ENCODE peak calls at places on chromosome 9, in seven cellular contexts. One of them, this sample, is unnamed.

GRCh38 chr9:131739988-131740648 is at the start of gene RAPGEF1:
- DNase-seq in neural progenitor cell: peak
- DNase-seq in kidney epithelial cell: no peak
- DNase-seq in lower leg skin: no peak
- DNase-seq in CD8-positive, alpha-beta T cell: peak
- DNase-seq in left ventricle myocardium inferior: peak
- DNase-seq in cardiac fibroblast: peak
- DNase-seq in this sample: no peak

GRCh38 chr9:98783518-98784226 is 12.7 kb downstream of the ANKS6 start:
- DNase-seq in neural progenitor cell: no peak
- DNase-seq in kidney epithelial cell: no peak
- DNase-seq in lower leg skin: peak
- DNase-seq in CD8-positive, alpha-beta T cell: no peak
- DNase-seq in left ventricle myocardium inferior: no peak
- DNase-seq in cardiac fibroblast: no peak
- DNase-seq in this sample: no peak

GRCh38 chr9:2574215-2574614 is 47.4 kb upstream of the VLDLR start:
- DNase-seq in neural progenitor cell: no peak
- DNase-seq in kidney epithelial cell: no peak
- DNase-seq in lower leg skin: no peak
- DNase-seq in CD8-positive, alpha-beta T cell: no peak
- DNase-seq in left ventricle myocardium inferior: no peak
- DNase-seq in cardiac fibroblast: no peak
- DNase-seq in this sample: no peak

GRCh38 chr9:91978739-91979414 is 28.8 kb upstream of the ROR2 start:
- DNase-seq in neural progenitor cell: peak
- DNase-seq in kidney epithelial cell: peak
- DNase-seq in lower leg skin: no peak
- DNase-seq in CD8-positive, alpha-beta T cell: no peak
- DNase-seq in left ventricle myocardium inferior: no peak
- DNase-seq in cardiac fibroblast: peak
- DNase-seq in this sample: peak

GRCh38 chr9:107683566-107683965 is 194.0 kb upstream of the KLF4 start:
- DNase-seq in neural progenitor cell: no peak
- DNase-seq in kidney epithelial cell: no peak
- DNase-seq in lower leg skin: no peak
- DNase-seq in CD8-positive, alpha-beta T cell: no peak
- DNase-seq in left ventricle myocardium inferior: no peak
- DNase-seq in cardiac fibroblast: no peak
- DNase-seq in this sample: no peak

GRCh38 chr9:13758876-13759275 is 479.4 kb upstream of the MPDZ start:
- DNase-seq in neural progenitor cell: no peak
- DNase-seq in kidney epithelial cell: no peak
- DNase-seq in lower leg skin: no peak
- DNase-seq in CD8-positive, alpha-beta T cell: no peak
- DNase-seq in left ventricle myocardium inferior: peak
- DNase-seq in cardiac fibroblast: no peak
- DNase-seq in this sample: no peak

GRCh38 chr9:124439661-124440243 is 10.5 kb upstream of the ADGRD2 start:
- DNase-seq in neural progenitor cell: no peak
- DNase-seq in kidney epithelial cell: no peak
- DNase-seq in lower leg skin: no peak
- DNase-seq in CD8-positive, alpha-beta T cell: no peak
- DNase-seq in left ventricle myocardium inferior: no peak
- DNase-seq in cardiac fibroblast: no peak
- DNase-seq in this sample: no peak

GRCh38 chr9:137776306-137776995 is 101.1 kb upstream of the CACNA1B start:
- DNase-seq in neural progenitor cell: no peak
- DNase-seq in kidney epithelial cell: no peak
- DNase-seq in lower leg skin: no peak
- DNase-seq in CD8-positive, alpha-beta T cell: no peak
- DNase-seq in left ventricle myocardium inferior: no peak
- DNase-seq in cardiac fibroblast: no peak
- DNase-seq in this sample: no peak

GRCh38 chr9:21965401-21965951 is 28.7 kb downstream of the CDKN2A start:
- DNase-seq in neural progenitor cell: peak
- DNase-seq in kidney epithelial cell: no peak
- DNase-seq in lower leg skin: no peak
- DNase-seq in CD8-positive, alpha-beta T cell: no peak
- DNase-seq in left ventricle myocardium inferior: no peak
- DNase-seq in cardiac fibroblast: peak
- DNase-seq in this sample: no peak

GRCh38 chr9:133135193-133135745 is 14.2 kb upstream of the RALGDS start:
- DNase-seq in neural progenitor cell: no peak
- DNase-seq in kidney epithelial cell: peak
- DNase-seq in lower leg skin: no peak
- DNase-seq in CD8-positive, alpha-beta T cell: no peak
- DNase-seq in left ventricle myocardium inferior: no peak
- DNase-seq in cardiac fibroblast: peak
- DNase-seq in this sample: peak

GRCh38 chr9:117718701-117719100 is 14.5 kb downstream of the TLR4 start:
- DNase-seq in neural progenitor cell: no peak
- DNase-seq in kidney epithelial cell: no peak
- DNase-seq in lower leg skin: no peak
- DNase-seq in CD8-positive, alpha-beta T cell: no peak
- DNase-seq in left ventricle myocardium inferior: no peak
- DNase-seq in cardiac fibroblast: no peak
- DNase-seq in this sample: no peak

GRCh38 chr9:94911211-94911610 is 184.7 kb downstream of the AOPEP start:
- DNase-seq in neural progenitor cell: no peak
- DNase-seq in kidney epithelial cell: no peak
- DNase-seq in lower leg skin: no peak
- DNase-seq in CD8-positive, alpha-beta T cell: no peak
- DNase-seq in left ventricle myocardium inferior: no peak
- DNase-seq in cardiac fibroblast: no peak
- DNase-seq in this sample: no peak

GRCh38 chr9:138063033-138063432 is 185.5 kb downstream of the CACNA1B start:
- DNase-seq in neural progenitor cell: no peak
- DNase-seq in kidney epithelial cell: no peak
- DNase-seq in lower leg skin: no peak
- DNase-seq in CD8-positive, alpha-beta T cell: no peak
- DNase-seq in left ventricle myocardium inferior: no peak
- DNase-seq in cardiac fibroblast: no peak
- DNase-seq in this sample: no peak

GRCh38 chr9:87498046-87498815 is 564 bp downstream of the DAPK1 start:
- DNase-seq in neural progenitor cell: peak
- DNase-seq in kidney epithelial cell: no peak
- DNase-seq in lower leg skin: no peak
- DNase-seq in CD8-positive, alpha-beta T cell: no peak
- DNase-seq in left ventricle myocardium inferior: peak
- DNase-seq in cardiac fibroblast: peak
- DNase-seq in this sample: no peak

GRCh38 chr9:37946041-37946440 is 42.1 kb upstream of the SLC25A51 start:
- DNase-seq in neural progenitor cell: no peak
- DNase-seq in kidney epithelial cell: no peak
- DNase-seq in lower leg skin: no peak
- DNase-seq in CD8-positive, alpha-beta T cell: no peak
- DNase-seq in left ventricle myocardium inferior: no peak
- DNase-seq in cardiac fibroblast: no peak
- DNase-seq in this sample: no peak

GRCh38 chr9:100589582-100589981 is 11.7 kb downstream of the CAVIN4 start:
- DNase-seq in neural progenitor cell: no peak
- DNase-seq in kidney epithelial cell: no peak
- DNase-seq in lower leg skin: no peak
- DNase-seq in CD8-positive, alpha-beta T cell: no peak
- DNase-seq in left ventricle myocardium inferior: no peak
- DNase-seq in cardiac fibroblast: peak
- DNase-seq in this sample: no peak

GRCh38 chr9:86099695-86100364 is 472 bp upstream of the GOLM1 start:
- DNase-seq in neural progenitor cell: peak
- DNase-seq in kidney epithelial cell: no peak
- DNase-seq in lower leg skin: peak
- DNase-seq in CD8-positive, alpha-beta T cell: no peak
- DNase-seq in left ventricle myocardium inferior: peak
- DNase-seq in cardiac fibroblast: peak
- DNase-seq in this sample: peak

GRCh38 chr9:110918316-110919054 is 119.8 kb downstream of the LPAR1 start:
- DNase-seq in neural progenitor cell: no peak
- DNase-seq in kidney epithelial cell: no peak
- DNase-seq in lower leg skin: no peak
- DNase-seq in CD8-positive, alpha-beta T cell: no peak
- DNase-seq in left ventricle myocardium inferior: no peak
- DNase-seq in cardiac fibroblast: peak
- DNase-seq in this sample: no peak

GRCh38 chr9:76800901-76801300 is 36.7 kb downstream of the PCA3 start:
- DNase-seq in neural progenitor cell: no peak
- DNase-seq in kidney epithelial cell: no peak
- DNase-seq in lower leg skin: no peak
- DNase-seq in CD8-positive, alpha-beta T cell: no peak
- DNase-seq in left ventricle myocardium inferior: no peak
- DNase-seq in cardiac fibroblast: no peak
- DNase-seq in this sample: no peak

GRCh38 chr9:131500377-131500776 is 2.3 kb upstream of the POMT1 start:
- DNase-seq in neural progenitor cell: no peak
- DNase-seq in kidney epithelial cell: no peak
- DNase-seq in lower leg skin: no peak
- DNase-seq in CD8-positive, alpha-beta T cell: peak
- DNase-seq in left ventricle myocardium inferior: no peak
- DNase-seq in cardiac fibroblast: no peak
- DNase-seq in this sample: no peak

GRCh38 chr9:137811283-137811870 is 66.2 kb upstream of the CACNA1B start:
- DNase-seq in neural progenitor cell: no peak
- DNase-seq in kidney epithelial cell: no peak
- DNase-seq in lower leg skin: no peak
- DNase-seq in CD8-positive, alpha-beta T cell: no peak
- DNase-seq in left ventricle myocardium inferior: no peak
- DNase-seq in cardiac fibroblast: no peak
- DNase-seq in this sample: no peak

GRCh38 chr9:134560654-134561053 is 80.9 kb upstream of the COL5A1 start:
- DNase-seq in neural progenitor cell: no peak
- DNase-seq in kidney epithelial cell: no peak
- DNase-seq in lower leg skin: no peak
- DNase-seq in CD8-positive, alpha-beta T cell: no peak
- DNase-seq in left ventricle myocardium inferior: no peak
- DNase-seq in cardiac fibroblast: no peak
- DNase-seq in this sample: no peak

GRCh38 chr9:4389003-4389402 is 89.1 kb upstream of the GLIS3 start:
- DNase-seq in neural progenitor cell: no peak
- DNase-seq in kidney epithelial cell: no peak
- DNase-seq in lower leg skin: no peak
- DNase-seq in CD8-positive, alpha-beta T cell: no peak
- DNase-seq in left ventricle myocardium inferior: no peak
- DNase-seq in cardiac fibroblast: no peak
- DNase-seq in this sample: no peak

GRCh38 chr9:4389755-4390154 is 89.9 kb upstream of the GLIS3 start:
- DNase-seq in neural progenitor cell: no peak
- DNase-seq in kidney epithelial cell: no peak
- DNase-seq in lower leg skin: no peak
- DNase-seq in CD8-positive, alpha-beta T cell: no peak
- DNase-seq in left ventricle myocardium inferior: no peak
- DNase-seq in cardiac fibroblast: peak
- DNase-seq in this sample: no peak

GRCh38 chr9:4382722-4383317 is 83.0 kb upstream of the GLIS3 start:
- DNase-seq in neural progenitor cell: peak
- DNase-seq in kidney epithelial cell: no peak
- DNase-seq in lower leg skin: no peak
- DNase-seq in CD8-positive, alpha-beta T cell: no peak
- DNase-seq in left ventricle myocardium inferior: no peak
- DNase-seq in cardiac fibroblast: peak
- DNase-seq in this sample: no peak

GRCh38 chr9:4384750-4385149 is 84.9 kb upstream of the GLIS3 start:
- DNase-seq in neural progenitor cell: no peak
- DNase-seq in kidney epithelial cell: no peak
- DNase-seq in lower leg skin: no peak
- DNase-seq in CD8-positive, alpha-beta T cell: no peak
- DNase-seq in left ventricle myocardium inferior: no peak
- DNase-seq in cardiac fibroblast: no peak
- DNase-seq in this sample: no peak

DNA sequence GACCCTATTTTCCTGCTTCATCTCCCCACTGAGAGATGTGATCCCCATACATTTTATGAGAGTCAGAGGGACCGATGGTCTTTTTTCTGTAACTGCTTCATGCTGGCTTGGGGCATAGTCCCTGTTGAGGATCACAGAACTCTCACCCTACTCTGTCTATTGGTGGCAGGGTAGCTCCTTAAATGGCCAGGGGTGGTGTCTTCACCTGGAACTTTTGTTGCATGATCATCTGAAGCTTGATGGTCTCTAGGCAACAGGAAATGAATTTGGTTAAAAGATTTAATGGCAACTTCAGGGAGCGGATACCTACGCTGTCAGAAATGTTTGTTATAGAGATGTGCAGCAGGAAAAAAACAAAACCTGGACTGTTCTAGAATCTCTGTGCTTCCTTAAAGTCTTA is 87.0 kb upstream of the GLIS3 start:
- DNase-seq in neural progenitor cell: peak
- DNase-seq in kidney epithelial cell: no peak
- DNase-seq in lower leg skin: no peak
- DNase-seq in CD8-positive, alpha-beta T cell: no peak
- DNase-seq in left ventricle myocardium inferior: no peak
- DNase-seq in cardiac fibroblast: no peak
- DNase-seq in this sample: no peak
- TF ChIP-seq CTCF in neural progenitor cell: no peak
- TF ChIP-seq CTCF in kidney epithelial cell: no peak
- TF ChIP-seq CTCF in lower leg skin: no peak
- TF ChIP-seq CTCF in CD8-positive, alpha-beta T cell: no peak
- TF ChIP-seq CTCF in left ventricle myocardium inferior: no peak
- TF ChIP-seq CTCF in cardiac fibroblast: no peak
- TF ChIP-seq CTCF in this sample: no peak

GRCh38 chr9:123356851-123357747 is 1.1 kb downstream of the CRB2 start:
- DNase-seq in neural progenitor cell: peak
- DNase-seq in kidney epithelial cell: no peak
- DNase-seq in lower leg skin: no peak
- DNase-seq in CD8-positive, alpha-beta T cell: no peak
- DNase-seq in left ventricle myocardium inferior: no peak
- DNase-seq in cardiac fibroblast: no peak
- DNase-seq in this sample: no peak
- H3K4me3 ChIP-seq in neural progenitor cell: peak
- H3K4me3 ChIP-seq in kidney epithelial cell: peak
- H3K4me3 ChIP-seq in lower leg skin: no peak
- H3K4me3 ChIP-seq in CD8-positive, alpha-beta T cell: no peak
- H3K4me3 ChIP-seq in left ventricle myocardium inferior: no peak
- H3K4me3 ChIP-seq in cardiac fibroblast: no peak
- H3K4me3 ChIP-seq in this sample: no peak

GRCh38 chr9:120612218-120612617 is 32.3 kb upstream of the CDK5RAP2 start:
- DNase-seq in neural progenitor cell: peak
- DNase-seq in kidney epithelial cell: no peak
- DNase-seq in lower leg skin: no peak
- DNase-seq in CD8-positive, alpha-beta T cell: no peak
- DNase-seq in left ventricle myocardium inferior: no peak
- DNase-seq in cardiac fibroblast: peak
- DNase-seq in this sample: no peak
- TF ChIP-seq CTCF in neural progenitor cell: peak
- TF ChIP-seq CTCF in kidney epithelial cell: peak
- TF ChIP-seq CTCF in lower leg skin: no peak
- TF ChIP-seq CTCF in CD8-positive, alpha-beta T cell: no peak
- TF ChIP-seq CTCF in left ventricle myocardium inferior: no peak
- TF ChIP-seq CTCF in cardiac fibroblast: no peak
- TF ChIP-seq CTCF in this sample: peak

DNA sequence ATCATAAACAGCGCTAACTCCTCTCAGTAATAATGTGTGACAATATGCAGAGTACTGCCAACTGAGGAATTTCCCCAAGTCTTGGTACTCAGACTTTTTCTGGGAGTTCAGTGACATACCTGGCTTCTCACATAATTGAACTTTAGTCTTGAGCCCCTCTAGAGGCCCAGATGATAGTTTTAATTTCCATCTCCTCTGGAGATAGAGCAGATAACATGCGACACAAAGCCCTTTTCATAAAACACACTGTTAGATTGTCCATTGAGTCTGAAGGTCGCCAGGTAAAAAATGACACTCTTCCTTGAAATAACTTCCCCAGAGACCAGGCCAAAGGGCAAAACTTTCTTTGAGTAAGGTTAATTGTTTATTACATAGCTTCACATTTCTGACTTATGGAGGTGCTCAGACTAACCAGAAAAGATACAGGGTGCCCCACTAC is 476.0 kb downstream of the RASEF start:
- DNase-seq in neural progenitor cell: no peak
- DNase-seq in kidney epithelial cell: no peak
- DNase-seq in lower leg skin: no peak
- DNase-seq in CD8-positive, alpha-beta T cell: no peak
- DNase-seq in left ventricle myocardium inferior: no peak
- DNase-seq in cardiac fibroblast: no peak
- DNase-seq in this sample: no peak
- H3K4me3 ChIP-seq in neural progenitor cell: no peak
- H3K4me3 ChIP-seq in kidney epithelial cell: no peak
- H3K4me3 ChIP-seq in lower leg skin: no peak
- H3K4me3 ChIP-seq in CD8-positive, alpha-beta T cell: no peak
- H3K4me3 ChIP-seq in left ventricle myocardium inferior: no peak
- H3K4me3 ChIP-seq in cardiac fibroblast: no peak
- H3K4me3 ChIP-seq in this sample: no peak

This sample was measured in HFF-Myc.